ENCODE peak calls at places on chromosomes 3 and 15, in six cellular contexts. One of them, this sample, is unnamed.

GRCh38 chr3:59127071-59127470 is 77.2 kb upstream of the CFAP20DC start:
- DNase-seq in GM12878: no peak
- DNase-seq in lower lobe of right lung: no peak
- DNase-seq in AG09319: no peak
- DNase-seq in vagina: no peak
- DNase-seq in B cell: no peak
- DNase-seq in this sample: no peak

GRCh38 chr3:151864423-151865101 is 8.9 kb upstream of the SUCNR1 start:
- DNase-seq in GM12878: no peak
- DNase-seq in lower lobe of right lung: no peak
- DNase-seq in AG09319: peak
- DNase-seq in vagina: no peak
- DNase-seq in B cell: no peak
- DNase-seq in this sample: no peak

GRCh38 chr15:96052572-96053038 is 277.9 kb upstream of the NR2F2 start:
- DNase-seq in GM12878: no peak
- DNase-seq in lower lobe of right lung: no peak
- DNase-seq in AG09319: no peak
- DNase-seq in vagina: no peak
- DNase-seq in B cell: no peak
- DNase-seq in this sample: no peak

GRCh38 chr15:77014137-77015081 is 19.5 kb downstream of the PSTPIP1 start:
- DNase-seq in GM12878: no peak
- DNase-seq in lower lobe of right lung: peak
- DNase-seq in AG09319: no peak
- DNase-seq in vagina: no peak
- DNase-seq in B cell: peak
- DNase-seq in this sample: peak

GRCh38 chr3:193016437-193016887 is 98.8 kb upstream of the MB21D2 start:
- DNase-seq in GM12878: no peak
- DNase-seq in lower lobe of right lung: no peak
- DNase-seq in AG09319: no peak
- DNase-seq in vagina: no peak
- DNase-seq in B cell: no peak
- DNase-seq in this sample: no peak

GRCh38 chr15:26772588-26773484 is at the start of gene GABRB3:
- DNase-seq in GM12878: no peak
- DNase-seq in lower lobe of right lung: peak
- DNase-seq in AG09319: no peak
- DNase-seq in vagina: no peak
- DNase-seq in B cell: peak
- DNase-seq in this sample: peak

GRCh38 chr15:43648649-43649429 is at the start of gene CATSPER2:
- DNase-seq in GM12878: no peak
- DNase-seq in lower lobe of right lung: no peak
- DNase-seq in AG09319: no peak
- DNase-seq in vagina: no peak
- DNase-seq in B cell: peak
- DNase-seq in this sample: no peak

GRCh38 chr3:5497497-5497896 is 310.0 kb downstream of the EDEM1 start:
- DNase-seq in GM12878: no peak
- DNase-seq in lower lobe of right lung: no peak
- DNase-seq in AG09319: no peak
- DNase-seq in vagina: no peak
- DNase-seq in B cell: no peak
- DNase-seq in this sample: no peak

GRCh38 chr15:52563499-52564060 is 5.2 kb downstream of the ARPP19 start:
- DNase-seq in GM12878: no peak
- DNase-seq in lower lobe of right lung: no peak
- DNase-seq in AG09319: no peak
- DNase-seq in vagina: no peak
- DNase-seq in B cell: no peak
- DNase-seq in this sample: no peak

GRCh38 chr3:42247576-42248027 is 18.4 kb downstream of the CCK start:
- DNase-seq in GM12878: no peak
- DNase-seq in lower lobe of right lung: no peak
- DNase-seq in AG09319: peak
- DNase-seq in vagina: no peak
- DNase-seq in B cell: peak
- DNase-seq in this sample: peak

GRCh38 chr3:156148946-156149348 is 28.6 kb downstream of the KCNAB1 start:
- DNase-seq in GM12878: no peak
- DNase-seq in lower lobe of right lung: no peak
- DNase-seq in AG09319: no peak
- DNase-seq in vagina: no peak
- DNase-seq in B cell: no peak
- DNase-seq in this sample: no peak
- TF ChIP-seq CTCF in GM12878: no peak
- TF ChIP-seq CTCF in lower lobe of right lung: no peak
- TF ChIP-seq CTCF in AG09319: no peak
- TF ChIP-seq CTCF in vagina: no peak
- TF ChIP-seq CTCF in B cell: no peak
- TF ChIP-seq CTCF in this sample: no peak

DNA sequence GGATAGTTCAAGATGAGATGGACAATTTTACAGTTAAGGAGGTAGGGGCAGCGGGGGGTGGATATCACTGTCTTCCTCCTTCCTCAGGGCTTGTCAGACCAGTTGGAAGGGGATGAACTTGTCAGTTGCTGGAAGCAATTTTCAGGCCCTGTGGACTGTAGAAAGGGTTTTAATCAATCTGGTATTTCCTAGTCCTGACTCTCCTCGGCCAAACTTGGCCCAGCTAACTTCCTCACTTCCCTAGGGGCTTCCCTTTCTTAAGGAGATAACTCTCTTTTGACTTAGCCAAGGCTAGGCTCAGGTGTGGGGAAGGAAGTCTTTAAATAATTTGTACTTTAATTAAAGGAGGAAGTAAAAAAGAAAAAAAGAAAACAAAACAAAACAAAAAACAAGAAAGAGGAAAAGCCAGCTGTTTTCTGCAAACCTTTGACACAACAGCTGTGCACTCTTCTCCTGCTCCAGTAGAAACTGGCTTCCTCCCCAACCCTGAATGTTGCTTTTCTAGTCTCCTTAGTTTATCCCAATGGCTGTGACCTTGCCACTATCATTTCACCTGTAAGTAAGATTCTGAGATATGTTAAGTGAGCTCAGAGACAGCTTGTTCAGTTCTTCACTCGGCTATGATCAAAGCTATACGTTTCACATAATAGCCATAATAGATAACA is 53.0 kb upstream of the ST3GAL6 start:
- DNase-seq in GM12878: no peak
- DNase-seq in lower lobe of right lung: no peak
- DNase-seq in AG09319: no peak
- DNase-seq in vagina: no peak
- DNase-seq in B cell: no peak
- DNase-seq in this sample: no peak
- TF ChIP-seq CTCF in GM12878: no peak
- TF ChIP-seq CTCF in lower lobe of right lung: no peak
- TF ChIP-seq CTCF in AG09319: no peak
- TF ChIP-seq CTCF in vagina: no peak
- TF ChIP-seq CTCF in B cell: no peak
- TF ChIP-seq CTCF in this sample: no peak

DNA sequence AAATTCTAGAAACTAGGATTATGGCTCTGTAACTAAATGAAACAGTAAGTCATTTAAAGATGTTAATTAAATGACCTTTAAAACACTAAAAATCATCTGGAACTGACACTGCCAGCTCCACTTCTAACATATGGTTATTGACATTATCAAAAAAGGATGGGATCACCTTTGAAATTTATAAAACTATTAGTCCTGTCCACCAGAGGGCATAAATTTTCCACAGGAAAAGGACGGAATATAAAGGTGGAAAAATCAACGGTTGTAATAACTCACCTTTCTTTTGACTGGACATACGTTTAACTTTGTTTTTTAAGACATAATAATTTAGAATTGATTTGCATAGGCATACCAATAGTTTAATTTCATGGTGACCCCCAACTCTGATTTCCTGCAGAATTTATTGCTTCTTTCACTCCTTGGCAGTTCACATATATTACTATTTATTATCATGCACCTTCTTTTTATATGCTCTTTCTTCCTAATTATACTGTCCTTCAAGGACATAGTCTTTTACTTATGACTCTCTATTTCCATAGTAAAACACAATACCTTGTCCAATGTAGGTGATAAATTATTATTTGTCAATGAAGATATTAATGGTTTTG is 345.7 kb downstream of the CADM2 start:
- DNase-seq in GM12878: no peak
- DNase-seq in lower lobe of right lung: no peak
- DNase-seq in AG09319: no peak
- DNase-seq in vagina: no peak
- DNase-seq in B cell: no peak
- DNase-seq in this sample: no peak
- TF ChIP-seq CTCF in GM12878: no peak
- TF ChIP-seq CTCF in lower lobe of right lung: no peak
- TF ChIP-seq CTCF in AG09319: no peak
- TF ChIP-seq CTCF in vagina: no peak
- TF ChIP-seq CTCF in B cell: no peak
- TF ChIP-seq CTCF in this sample: no peak

GRCh38 chr15:67836955-67837354 is 2.9 kb downstream of the RNU6-1 start:
- DNase-seq in GM12878: no peak
- DNase-seq in lower lobe of right lung: no peak
- DNase-seq in AG09319: no peak
- DNase-seq in vagina: no peak
- DNase-seq in B cell: no peak
- DNase-seq in this sample: no peak
- TF ChIP-seq CTCF in GM12878: no peak
- TF ChIP-seq CTCF in lower lobe of right lung: no peak
- TF ChIP-seq CTCF in AG09319: no peak
- TF ChIP-seq CTCF in vagina: no peak
- TF ChIP-seq CTCF in B cell: no peak
- TF ChIP-seq CTCF in this sample: no peak

GRCh38 chr3:106277731-106278130 is 408.9 kb upstream of the CBLB start:
- DNase-seq in GM12878: no peak
- DNase-seq in lower lobe of right lung: no peak
- DNase-seq in AG09319: no peak
- DNase-seq in vagina: no peak
- DNase-seq in B cell: no peak
- DNase-seq in this sample: no peak
- TF ChIP-seq CTCF in GM12878: no peak
- TF ChIP-seq CTCF in lower lobe of right lung: no peak
- TF ChIP-seq CTCF in AG09319: no peak
- TF ChIP-seq CTCF in vagina: no peak
- TF ChIP-seq CTCF in B cell: no peak
- TF ChIP-seq CTCF in this sample: no peak

DNA sequence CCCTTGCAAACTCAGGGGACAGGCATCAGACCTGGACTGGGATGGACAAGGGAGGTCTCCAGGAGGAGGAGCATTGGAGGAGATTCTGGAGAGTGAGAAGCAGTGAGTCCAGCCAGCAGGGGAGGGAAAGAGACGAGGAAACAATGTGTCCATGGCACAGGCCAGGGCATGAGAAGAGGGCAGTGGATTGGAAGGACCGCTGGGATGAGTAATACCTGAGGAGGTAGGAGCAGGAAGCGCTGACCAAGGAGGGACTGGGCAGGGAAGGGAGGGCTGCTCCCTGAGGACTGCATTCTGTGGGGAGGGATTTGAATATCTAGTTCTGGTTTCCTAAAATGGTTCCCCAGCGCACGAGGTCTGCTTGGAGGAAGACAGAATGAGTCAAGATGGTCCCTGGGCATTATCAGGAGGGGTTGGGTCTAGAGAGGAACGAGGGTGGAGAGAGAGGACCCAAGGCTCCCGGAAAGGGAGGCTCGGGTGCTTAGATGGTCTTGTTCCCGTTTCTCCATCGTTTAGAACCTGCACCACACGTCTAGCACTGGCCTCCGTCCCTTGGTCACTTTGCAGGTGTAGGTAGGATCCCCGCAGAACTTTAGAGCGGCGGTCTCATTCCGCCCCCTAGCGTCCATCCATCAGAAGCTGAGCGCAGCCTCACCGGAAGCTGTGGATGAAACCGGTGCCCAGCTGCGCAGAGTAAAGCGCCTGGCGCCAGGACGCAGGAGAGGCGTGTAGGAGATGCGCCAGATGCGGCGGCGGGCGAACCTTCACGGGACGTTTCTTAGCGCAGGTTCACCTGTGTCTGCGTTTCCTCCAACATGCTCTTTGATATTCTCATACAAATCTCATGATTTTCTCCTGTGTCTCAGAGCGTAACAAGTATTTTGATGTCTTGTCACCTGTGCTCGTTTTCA is 190.7 kb upstream of the NDN start:
- DNase-seq in GM12878: no peak
- DNase-seq in lower lobe of right lung: peak
- DNase-seq in AG09319: no peak
- DNase-seq in vagina: no peak
- DNase-seq in B cell: no peak
- DNase-seq in this sample: peak
- TF ChIP-seq CTCF in GM12878: peak
- TF ChIP-seq CTCF in lower lobe of right lung: peak
- TF ChIP-seq CTCF in AG09319: peak
- TF ChIP-seq CTCF in vagina: peak
- TF ChIP-seq CTCF in B cell: no peak
- TF ChIP-seq CTCF in this sample: peak

GRCh38 chr3:57391767-57392166 is 99.3 kb upstream of the ASB14 start:
- DNase-seq in GM12878: no peak
- DNase-seq in lower lobe of right lung: no peak
- DNase-seq in AG09319: no peak
- DNase-seq in vagina: no peak
- DNase-seq in B cell: no peak
- DNase-seq in this sample: no peak

GRCh38 chr3:57402675-57403074 is 110.2 kb upstream of the ASB14 start:
- DNase-seq in GM12878: no peak
- DNase-seq in lower lobe of right lung: no peak
- DNase-seq in AG09319: no peak
- DNase-seq in vagina: no peak
- DNase-seq in B cell: no peak
- DNase-seq in this sample: no peak

GRCh38 chr3:57393957-57394356 is 101.5 kb upstream of the ASB14 start:
- DNase-seq in GM12878: no peak
- DNase-seq in lower lobe of right lung: no peak
- DNase-seq in AG09319: no peak
- DNase-seq in vagina: no peak
- DNase-seq in B cell: no peak
- DNase-seq in this sample: no peak

DNA sequence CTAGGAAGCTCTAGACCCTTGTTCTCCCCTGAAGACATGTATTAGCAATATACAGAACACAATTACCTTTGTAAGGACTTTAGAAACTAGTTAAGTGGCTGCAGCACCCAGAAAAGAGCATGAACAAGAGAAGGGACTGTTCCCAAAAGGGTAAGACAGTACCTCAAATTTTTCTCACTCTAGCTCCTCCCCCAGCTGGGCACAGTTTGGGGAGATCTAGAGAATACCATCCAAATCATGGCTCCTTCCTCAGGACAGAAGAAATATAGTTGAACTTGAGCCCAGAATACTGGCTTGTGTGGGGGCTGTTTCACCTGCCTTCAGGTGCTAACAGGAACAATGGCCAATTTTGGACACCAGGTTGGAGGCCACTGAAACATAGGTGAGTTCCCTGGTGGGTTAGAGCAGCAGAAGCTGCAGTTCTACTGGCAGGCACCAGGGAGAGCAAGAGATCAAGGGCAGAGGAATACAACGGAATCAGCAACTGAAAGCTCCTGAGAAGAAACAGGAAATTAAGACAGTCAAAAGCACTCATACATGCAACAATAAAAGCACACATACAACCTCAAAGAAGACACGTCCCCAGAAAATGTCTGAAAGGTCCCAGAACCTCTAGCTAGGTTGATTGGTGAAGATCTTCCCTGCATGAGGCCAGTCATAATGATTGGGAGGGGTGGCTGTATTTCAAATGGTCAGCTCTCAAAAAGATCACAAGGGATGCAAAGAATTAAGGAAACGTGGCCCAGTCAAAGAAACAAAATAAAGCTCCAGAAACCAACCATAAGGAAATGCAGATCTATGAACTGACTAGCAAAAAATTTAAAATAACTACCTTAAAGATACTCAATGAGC is 104.9 kb upstream of the ASB14 start:
- DNase-seq in GM12878: peak
- DNase-seq in lower lobe of right lung: no peak
- DNase-seq in AG09319: peak
- DNase-seq in vagina: no peak
- DNase-seq in B cell: peak
- DNase-seq in this sample: peak
- TF ChIP-seq CTCF in GM12878: peak
- TF ChIP-seq CTCF in lower lobe of right lung: peak
- TF ChIP-seq CTCF in AG09319: no peak
- TF ChIP-seq CTCF in vagina: no peak
- TF ChIP-seq CTCF in B cell: peak
- TF ChIP-seq CTCF in this sample: peak

This sample was measured in GM13976.